ENCODE peak calls at places on chromosomes 5 and 9, in nine cellular contexts. G, O, U, I, T, V, L, F and Y are unnamed samples.

GRCh38 chr9:137458194-137459146 is 664 bp downstream of the NSMF start:
- DNase-seq in F (no peak), T (no peak), U (peak), O (peak), G (no peak), V (no peak), I (peak), L (peak), Y (no peak)

GRCh38 chr9:134768332-134769083 is 112.1 kb upstream of the FCN2 start:
- DNase-seq in O (no peak), V (no peak), I (no peak), G (no peak), T (no peak), U (no peak), L (no peak), F (no peak), Y (no peak)

GRCh38 chr9:80492221-80492620 is 920.5 kb downstream of the TLE4 start:
- DNase-seq in U (no peak), F (no peak), G (peak), T (no peak), V (peak), O (no peak), I (peak), L (no peak), Y (no peak)

GRCh38 chr9:126443144-126443543 is 116.5 kb downstream of the MVB12B start:
- DNase-seq in I (no peak), T (no peak), U (no peak), V (no peak), F (no peak), O (no peak), L (no peak), G (no peak), Y (no peak)

GRCh38 chr9:97889941-97890557 is 32.3 kb downstream of the TRMO start:
- DNase-seq in F (no peak), I (no peak), U (peak), V (peak), O (peak), L (peak), G (no peak), T (no peak), Y (no peak)

GRCh38 chr5:14265574-14265973 is 122.4 kb downstream of the TRIO start:
- DNase-seq in O (peak), T (peak), L (no peak), G (peak), F (peak), V (peak), I (peak), U (no peak), Y (no peak)

GRCh38 chr5:145025775-145026174 is 809.4 kb downstream of the PRELID2 start:
- DNase-seq in V (no peak), O (no peak), T (no peak), F (no peak), I (no peak), L (no peak), U (no peak), G (no peak), Y (no peak)

GRCh38 chr5:980001-980588 is 28.5 kb upstream of the NKD2 start:
- DNase-seq in V (no peak), T (no peak), U (peak), F (peak), L (peak), O (no peak), I (peak), G (no peak), Y (no peak)

GRCh38 chr9:16282216-16282615 is 588.3 kb downstream of the BNC2 start:
- DNase-seq in V (peak), F (no peak), O (peak), U (no peak), T (no peak), L (no peak), I (peak), G (peak), Y (peak)

DNA sequence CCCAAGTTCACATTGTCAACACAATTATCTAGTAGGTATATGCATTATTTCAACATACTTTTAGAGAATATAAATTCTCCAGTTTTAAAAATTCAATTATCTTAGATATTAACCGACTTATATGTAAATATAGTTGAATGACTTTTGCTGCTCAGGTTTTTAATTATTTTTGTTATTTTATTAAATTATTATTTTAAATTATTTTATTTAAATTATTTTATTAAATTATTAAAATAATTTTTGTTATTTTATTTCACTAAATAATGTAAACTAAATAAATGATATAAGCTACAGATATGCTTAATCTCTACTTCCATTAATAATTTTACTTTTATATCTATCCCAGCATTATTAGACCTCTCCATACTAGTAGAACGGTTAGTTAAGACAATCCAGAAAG is 544.3 kb upstream of the ARRDC3 start:
- DNase-seq in O (no peak), U (no peak), G (no peak), I (no peak), V (no peak), L (no peak), T (no peak), F (no peak), Y (no peak)
- H3K4me3 ChIP-seq in O (no peak), U (no peak), G (no peak), I (no peak), V (no peak), L (no peak), T (no peak), F (no peak), Y (no peak)

GRCh38 chr5:42826757-42827156 is 15.1 kb upstream of the SELENOP start:
- DNase-seq in G (no peak), T (no peak), I (no peak), U (no peak), L (no peak), O (no peak), F (no peak), V (no peak), Y (no peak)
- H3K9ac ChIP-seq in G (no peak), T (no peak), I (no peak), U (no peak), L (no peak), O (no peak), F (no peak), V (no peak), Y (no peak)

GRCh38 chr9:113614843-113615648 is 151.5 kb downstream of the RGS3 start:
- DNase-seq in T (no peak), F (no peak), O (peak), I (peak), L (no peak), U (no peak), V (no peak), G (peak), Y (no peak)
- H3K4me3 ChIP-seq in T (no peak), F (no peak), O (no peak), I (no peak), L (no peak), U (no peak), V (no peak), G (no peak), Y (no peak)

DNA sequence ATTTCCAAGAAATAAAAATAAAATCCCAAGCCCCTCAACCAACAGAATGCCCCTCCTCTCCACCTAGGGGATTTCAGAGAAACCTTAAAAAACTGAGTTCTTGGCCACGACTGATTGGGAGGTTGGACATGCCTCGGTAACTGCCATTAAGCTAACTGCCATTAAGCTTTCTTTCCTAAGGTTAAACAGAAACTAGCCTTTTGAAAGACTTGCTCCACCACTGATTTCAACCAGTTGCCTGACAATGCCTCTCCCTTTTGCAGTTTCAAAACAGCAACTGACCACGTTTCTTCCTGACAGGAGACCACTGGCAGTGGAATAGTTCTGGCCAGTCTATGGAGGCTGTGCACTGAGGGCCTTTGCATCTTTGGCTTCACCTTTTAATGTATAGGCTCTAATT is 39.3 kb upstream of the TRPC7 start:
- DNase-seq in T (no peak), V (no peak), F (no peak), O (no peak), G (no peak), L (no peak), I (no peak), U (no peak), Y (no peak)
- H3K9ac ChIP-seq in T (no peak), V (no peak), F (no peak), O (no peak), G (no peak), L (no peak), I (no peak), U (no peak), Y (no peak)